ENCODE peak calls at places on chromosomes 3 and 15, in eight cellular contexts. Q is foreskin fibroblast, Y is suprapubic skin, J is transverse colon, P is osteocyte, Z is neural crest cell, O is RWPE2, M is mammary epithelial cell. B is an unnamed sample.

GRCh38 chr3:35987386-35987785 is 348.1 kb downstream of the ARPP21 start:
- DNase-seq in P (no peak), Q (no peak), Y (no peak), J (no peak), Z (no peak), M (no peak), O (no peak), B (no peak)

GRCh38 chr3:183502782-183503181 is 52.7 kb downstream of the KLHL6 start:
- DNase-seq in Z (no peak), O (peak), Y (peak), J (no peak), Q (peak), P (no peak), M (no peak), B (no peak)

GRCh38 chr3:16864610-16865313 is 20.0 kb upstream of the PLCL2 start:
- DNase-seq in M (no peak), O (no peak), P (no peak), Q (peak), Y (no peak), J (no peak), Z (no peak), B (no peak)

GRCh38 chr3:182182531-182182968 is 470.8 kb downstream of the SOX2 start:
- DNase-seq in J (no peak), Y (no peak), Q (no peak), Z (no peak), M (peak), P (no peak), O (peak), B (no peak)

GRCh38 chr3:54967586-54968244 is 39.9 kb upstream of the LRTM1 start:
- DNase-seq in Y (no peak), Q (peak), Z (no peak), M (no peak), O (no peak), P (no peak), J (no peak), B (no peak)

GRCh38 chr15:39747326-39747725 is 35.3 kb downstream of the FSIP1 start:
- DNase-seq in P (no peak), Y (no peak), Z (no peak), O (no peak), M (peak), J (no peak), Q (peak), B (no peak)

GRCh38 chr15:92069308-92070244 is 216.1 kb downstream of the SLCO3A1 start:
- DNase-seq in M (peak), Q (peak), P (no peak), Y (peak), Z (no peak), O (peak), J (peak), B (no peak)

GRCh38 chr15:39188314-39188713 is 392.6 kb upstream of the THBS1 start:
- DNase-seq in Y (no peak), P (no peak), Z (no peak), M (no peak), J (no peak), Q (no peak), O (no peak), B (no peak)

GRCh38 chr3:48536787-48537186 is 19.8 kb downstream of the PFKFB4 start:
- DNase-seq in M (no peak), P (no peak), Q (no peak), Z (no peak), Y (no peak), O (no peak), J (no peak), B (no peak)

GRCh38 chr3:16842710-16843270 is 42.0 kb upstream of the PLCL2 start:
- DNase-seq in O (no peak), Y (no peak), Z (no peak), P (no peak), J (no peak), Q (no peak), M (no peak), B (no peak)

GRCh38 chr3:184337315-184337714 is at the start of gene FAM131A:
- DNase-seq in Q (peak), P (no peak), Z (no peak), M (no peak), Y (no peak), O (no peak), J (peak), B (no peak)

GRCh38 chr15:90343391-90343790 is 8.7 kb upstream of the ZNF774 start:
- DNase-seq in J (no peak), Z (no peak), M (peak), O (no peak), Q (peak), Y (no peak), P (no peak), B (no peak)

GRCh38 chr3:146640955-146641867 is 36.1 kb upstream of the PLSCR5 start:
- DNase-seq in Q (peak), Y (no peak), J (no peak), Z (no peak), M (peak), P (no peak), O (no peak), B (peak)

GRCh38 chr3:169545606-169546005 is 117.9 kb downstream of the MECOM start:
- DNase-seq in Y (no peak), Z (no peak), Q (no peak), M (peak), P (no peak), O (no peak), J (no peak), B (no peak)

GRCh38 chr15:77865701-77866100 is 211.8 kb downstream of the TBC1D2B start:
- DNase-seq in P (no peak), Z (no peak), Q (no peak), Y (peak), O (peak), M (no peak), J (peak), B (no peak)

GRCh38 chr15:67146875-67147381 is 81.5 kb downstream of the SMAD3 start:
- DNase-seq in Z (no peak), Y (no peak), M (peak), Q (peak), J (peak), O (peak), P (no peak), B (no peak)

GRCh38 chr3:37447732-37448131 is 273.4 kb upstream of the LRRFIP2 start:
- DNase-seq in Q (no peak), J (no peak), Z (no peak), Y (no peak), O (no peak), M (no peak), P (no peak), B (no peak)

GRCh38 chr3:64454179-64454578 is 228.9 kb upstream of the PRICKLE2 start:
- DNase-seq in Z (no peak), Y (no peak), Q (peak), O (no peak), J (no peak), P (no peak), M (no peak), B (no peak)

GRCh38 chr3:14377838-14378169 is 24.6 kb upstream of the SLC6A6 start:
- DNase-seq in O (no peak), J (peak), Z (no peak), Y (no peak), Q (no peak), M (no peak), P (no peak), B (no peak)

GRCh38 chr3:105629725-105630124 is 239.1 kb downstream of the CBLB start:
- DNase-seq in O (no peak), P (no peak), M (peak), Z (no peak), J (no peak), Y (no peak), Q (peak), B (no peak)

GRCh38 chr3:45793482-45794176 is 2.7 kb downstream of the SLC6A20 start:
- DNase-seq in Q (no peak), M (peak), Y (no peak), P (peak), J (no peak), Z (no peak), O (no peak), B (no peak)

DNA sequence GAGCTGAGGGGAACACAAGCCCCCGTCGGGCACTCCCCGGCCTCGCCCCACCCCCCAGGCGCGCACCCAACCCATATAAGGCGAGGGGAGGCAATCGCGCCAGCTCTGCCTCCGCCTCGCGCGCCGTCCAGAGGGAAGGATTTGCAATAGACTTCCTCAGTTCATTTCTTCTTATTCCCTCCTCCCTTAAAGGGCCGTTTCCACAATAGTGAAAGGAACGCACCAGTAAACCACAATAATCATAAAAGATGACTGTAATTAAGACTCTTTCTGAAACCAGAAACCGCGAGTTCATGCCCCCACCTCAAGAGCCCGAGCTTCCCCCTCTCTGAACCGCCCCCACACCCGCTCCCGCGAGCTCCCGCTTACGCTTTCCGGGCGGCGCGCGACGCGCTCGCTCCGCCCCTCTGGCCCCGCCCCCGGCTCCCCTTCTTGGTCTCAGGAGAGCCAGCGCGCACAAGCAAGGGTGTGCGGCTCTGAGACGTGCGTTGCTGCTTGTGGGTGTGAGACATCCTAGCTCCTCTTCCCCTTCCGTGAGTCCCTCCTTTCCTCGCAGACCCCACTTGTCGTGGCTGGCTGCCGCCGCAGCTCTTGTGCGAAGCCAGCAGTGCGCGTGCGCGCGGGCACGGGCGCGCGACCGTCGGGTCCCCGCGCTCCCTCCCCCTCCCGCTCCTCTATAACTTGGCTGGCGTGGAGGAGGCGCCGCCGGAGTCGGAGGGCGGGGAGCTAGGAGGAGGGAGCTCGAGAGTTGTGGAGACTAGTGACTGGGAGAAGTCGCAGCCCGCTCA is at the start of gene DIPK2A:
- DNase-seq in Y (peak), Q (peak), O (peak), J (peak), M (peak), Z (peak), P (peak), B (peak)
- TF ChIP-seq CTCF in Y (no peak), Q (no peak), O (no peak), J (no peak), M (peak), Z (no peak), P (no peak), B (no peak)

GRCh38 chr15:69213786-69214185 is 53.4 kb downstream of the GLCE start:
- DNase-seq in O (no peak), P (no peak), M (no peak), Y (no peak), Q (no peak), J (no peak), Z (no peak), B (no peak)
- TF ChIP-seq CTCF in O (peak), P (peak), M (peak), Y (no peak), Q (no peak), J (no peak), Z (peak), B (no peak)

GRCh38 chr3:186930639-186931486 is 537 bp downstream of the ST6GAL1 start:
- DNase-seq in Z (peak), O (no peak), Y (no peak), M (peak), P (peak), Q (peak), J (peak), B (peak)

GRCh38 chr3:186930143-186930638 is at the start of gene ST6GAL1:
- DNase-seq in O (no peak), P (no peak), M (peak), Z (peak), Y (no peak), Q (peak), J (peak), B (peak)

GRCh38 chr3:186932281-186933181 is 2.2 kb downstream of the ST6GAL1 start:
- DNase-seq in J (no peak), O (no peak), Z (no peak), P (no peak), Y (no peak), Q (no peak), M (peak), B (no peak)

GRCh38 chr3:186929676-186930075 is 650 bp upstream of the ST6GAL1 start:
- DNase-seq in Q (no peak), Y (no peak), O (no peak), P (no peak), Z (no peak), J (no peak), M (no peak), B (no peak)

DNA sequence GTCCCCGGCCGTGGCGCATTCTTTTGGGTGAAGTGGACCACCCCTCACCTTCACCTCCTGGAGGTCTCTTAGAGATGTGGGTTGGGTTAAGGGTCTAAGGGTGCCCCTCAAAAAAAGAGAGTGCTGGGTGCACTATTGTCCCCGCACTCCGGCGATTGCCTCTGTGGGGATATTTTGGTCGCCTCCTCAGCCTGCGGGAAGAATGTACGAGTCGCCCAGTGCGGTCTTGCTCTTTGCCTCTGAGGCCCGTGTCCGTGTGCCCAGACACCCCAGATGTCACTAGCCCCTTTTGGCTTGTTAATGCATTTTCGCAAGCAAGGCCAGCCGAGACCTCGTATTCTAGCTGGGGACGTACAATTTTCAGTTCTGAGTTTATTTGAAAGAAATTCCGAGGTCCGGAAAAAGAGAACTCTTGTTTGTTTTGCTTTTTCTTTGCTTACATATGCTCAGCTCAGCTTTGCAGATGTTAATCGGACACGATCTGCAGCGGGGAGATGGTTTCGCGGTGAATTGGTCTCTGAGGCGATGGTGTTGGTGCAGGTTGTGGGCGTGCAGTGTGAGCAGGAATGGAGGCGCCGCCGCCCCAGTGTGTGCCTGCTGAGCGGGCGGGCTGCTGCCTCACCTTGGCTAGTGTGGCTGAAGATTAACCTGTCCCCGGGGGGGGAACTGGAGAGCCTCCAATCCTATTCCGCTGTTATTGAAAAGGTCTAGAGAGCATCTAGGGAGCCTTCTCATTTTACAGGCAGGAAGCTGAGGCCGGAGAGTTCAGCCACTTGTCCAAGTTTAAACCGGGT is 1.4 kb downstream of the ST6GAL1 start:
- DNase-seq in M (peak), Z (peak), O (no peak), Y (no peak), Q (peak), P (no peak), J (peak), B (peak)
- TF ChIP-seq CTCF in M (no peak), Z (no peak), O (no peak), Y (no peak), Q (no peak), P (no peak), J (no peak), B (no peak)

GRCh38 chr3:133274477-133274876 is 125.4 kb upstream of the BFSP2 start:
- DNase-seq in Q (no peak), Z (no peak), O (no peak), M (no peak), P (no peak), Y (no peak), J (no peak), B (no peak)
- TF ChIP-seq CTCF in Q (no peak), Z (peak), O (no peak), M (no peak), P (no peak), Y (no peak), J (no peak), B (no peak)

DNA sequence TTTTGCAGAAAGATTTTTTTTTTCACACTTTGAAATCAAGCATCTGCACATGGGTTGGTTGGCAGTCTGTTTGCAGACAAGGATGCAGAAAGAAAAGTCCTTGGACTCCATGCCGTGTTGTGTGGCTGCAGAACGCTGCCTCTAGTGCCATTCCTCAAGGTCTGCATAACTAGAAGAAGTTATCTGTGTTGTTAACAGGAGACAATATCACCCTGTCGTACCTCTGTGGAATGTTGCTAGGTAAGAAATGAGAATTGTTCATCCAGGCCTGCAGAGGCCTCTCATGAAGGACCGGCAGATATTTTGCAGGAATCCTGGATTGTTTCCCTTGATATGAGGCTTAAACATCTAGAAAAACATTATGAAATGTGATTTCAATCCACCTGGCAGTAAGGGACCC is 58.5 kb upstream of the PPARG start:
- DNase-seq in Q (no peak), P (no peak), Y (no peak), O (no peak), J (no peak), Z (no peak), M (no peak), B (no peak)
- TF ChIP-seq CTCF in Q (no peak), P (no peak), Y (no peak), O (no peak), J (no peak), Z (no peak), M (no peak), B (no peak)

DNA sequence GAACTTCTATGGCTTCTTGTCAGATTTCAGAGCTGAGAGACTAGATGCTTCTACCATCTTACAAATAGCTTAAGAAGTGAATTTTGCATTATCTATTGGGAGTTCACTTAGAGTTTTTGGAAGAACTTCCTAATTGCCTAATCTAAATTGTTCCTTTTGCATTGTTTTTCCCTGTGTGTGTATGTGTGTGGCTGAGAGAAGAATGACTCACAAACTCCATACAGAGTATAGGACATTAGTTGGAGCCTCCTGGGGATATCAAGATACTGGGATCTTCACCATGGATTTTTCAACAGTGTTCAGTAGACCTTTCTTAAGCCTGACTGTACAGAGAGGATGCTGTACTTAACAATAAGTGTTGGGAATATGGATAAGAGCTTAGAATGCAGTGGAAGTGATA is 10.9 kb downstream of the TLNRD1 start:
- DNase-seq in Y (no peak), O (no peak), J (no peak), Q (peak), Z (no peak), M (no peak), P (no peak), B (no peak)
- TF ChIP-seq CTCF in Y (no peak), O (no peak), J (no peak), Q (no peak), Z (no peak), M (no peak), P (no peak), B (no peak)

DNA sequence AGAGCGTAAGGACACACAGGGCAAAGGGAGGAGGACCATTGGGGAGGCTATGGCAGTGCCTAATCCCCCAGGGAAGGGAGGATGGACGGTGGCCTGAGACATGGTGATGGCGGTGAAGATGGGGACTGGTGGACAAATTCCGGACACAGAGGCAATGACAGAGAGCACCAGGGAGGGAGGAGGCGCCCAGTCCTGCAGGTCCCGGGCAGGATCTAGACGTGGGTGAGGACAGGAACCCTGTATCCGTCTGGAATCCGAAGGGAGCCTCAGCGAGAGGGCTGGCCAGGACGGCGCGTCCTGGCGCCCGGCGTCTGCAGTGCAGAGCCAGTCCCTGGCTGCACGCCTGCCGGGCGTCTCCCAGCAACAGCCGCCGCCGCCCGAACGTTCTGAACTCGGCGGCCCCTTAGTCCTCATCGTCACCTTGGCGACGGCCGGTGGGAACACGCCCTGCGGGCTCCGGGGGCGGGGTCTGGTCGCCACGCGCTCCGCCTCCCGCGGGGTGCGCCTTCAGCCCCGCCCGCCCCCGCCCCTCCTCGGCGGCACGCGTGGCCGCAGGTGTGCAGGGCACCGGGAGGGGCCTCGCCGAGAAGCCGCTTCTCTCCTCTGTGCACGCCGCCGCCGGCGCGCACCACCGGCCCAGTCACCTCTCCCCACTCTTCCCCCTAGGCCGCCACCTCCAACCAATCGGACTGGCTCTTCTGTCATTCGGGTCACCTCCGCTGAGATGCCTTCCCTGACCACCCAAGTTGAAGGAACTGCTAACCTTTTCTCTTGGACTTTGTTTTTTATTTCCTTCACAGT is 11.6 kb downstream of the XIRP1 start:
- DNase-seq in Z (peak), J (peak), Y (peak), P (no peak), O (peak), M (peak), Q (peak), B (no peak)
- TF ChIP-seq CTCF in Z (peak), J (peak), Y (no peak), P (peak), O (no peak), M (peak), Q (peak), B (no peak)